ENCODE peak calls at places on chromosomes 11 and 22, in seven cellular contexts. K is iris pigment epithelial cell, A is T-helper 22 cell, F is NB4, B is hippocampal formation, I is kidney, Q is ovary. O is an unnamed sample.

GRCh38 chr11:113781682-113782081 is 2.1 kb downstream of the CLDN25 start:
- DNase-seq in F (no peak), A (no peak), I (no peak), B (no peak), K (no peak), Q (no peak), O (no peak)

GRCh38 chr22:36872866-36873498 is 12.2 kb downstream of the NCF4 start:
- DNase-seq in F (no peak), A (no peak), Q (no peak), B (no peak), I (no peak), K (no peak), O (no peak)

GRCh38 chr22:30239421-30240405 is 6.8 kb downstream of the LIF start:
- DNase-seq in K (no peak), F (peak), A (no peak), B (no peak), Q (no peak), I (no peak), O (no peak)

GRCh38 chr11:45259607-45260006 is 26.5 kb downstream of the SYT13 start:
- DNase-seq in B (no peak), F (no peak), A (no peak), Q (no peak), K (no peak), I (peak), O (no peak)

GRCh38 chr22:41288245-41288946 is 2.4 kb upstream of the RANGAP1 start:
- DNase-seq in F (no peak), B (no peak), I (peak), Q (no peak), K (peak), A (no peak), O (no peak)

GRCh38 chr11:8219257-8220021 is 44.2 kb downstream of the LMO1 start:
- DNase-seq in B (no peak), Q (no peak), I (peak), K (peak), A (no peak), F (peak), O (peak)

GRCh38 chr22:33720166-33720878 is 200.0 kb downstream of the LARGE1 start:
- DNase-seq in K (no peak), B (no peak), F (no peak), I (no peak), A (no peak), Q (no peak), O (no peak)

GRCh38 chr22:22425366-22425765 is 83.2 kb downstream of the ZNF280B start:
- DNase-seq in Q (no peak), B (no peak), F (no peak), I (no peak), A (no peak), K (no peak), O (no peak)

GRCh38 chr11:118744001-118744400 is 47.0 kb downstream of the DDX6 start:
- DNase-seq in I (no peak), Q (no peak), B (peak), F (no peak), K (no peak), A (no peak), O (no peak)

GRCh38 chr11:3984896-3985295 is 109.7 kb upstream of the RRM1 start:
- DNase-seq in K (no peak), B (no peak), F (peak), I (no peak), Q (peak), A (no peak), O (no peak)

GRCh38 chr11:26276798-26277424 is 55.0 kb upstream of the ANO3 start:
- DNase-seq in B (peak), F (peak), Q (peak), I (no peak), A (no peak), K (peak), O (peak)

GRCh38 chr11:57387284-57388030 is 3.0 kb downstream of the PRG2 start:
- DNase-seq in K (peak), B (no peak), A (no peak), I (no peak), Q (no peak), F (peak), O (no peak)

GRCh38 chr22:21755855-21756284 is 20.3 kb upstream of the YPEL1 start:
- DNase-seq in K (peak), F (peak), B (no peak), I (no peak), Q (no peak), A (no peak), O (no peak)

GRCh38 chr11:60871378-60872061 is 4.2 kb downstream of the ZP1 start:
- DNase-seq in K (peak), I (no peak), Q (no peak), F (peak), A (no peak), B (no peak), O (peak)

GRCh38 chr11:44286268-44286880 is 23.6 kb downstream of the ALX4 start:
- DNase-seq in A (no peak), I (no peak), K (peak), B (peak), Q (peak), F (peak), O (peak)

GRCh38 chr11:39078465-39078864 is 2381.0 kb downstream of the LRRC4C start:
- DNase-seq in F (no peak), A (no peak), Q (no peak), B (no peak), I (no peak), K (no peak), O (no peak)

GRCh38 chr11:65655570-65656332 is 7.0 kb downstream of the RELA start:
- DNase-seq in F (no peak), A (no peak), I (peak), B (no peak), K (no peak), Q (peak), O (no peak)

GRCh38 chr22:44648821-44649566 is 53.0 kb upstream of the PRR5 start:
- DNase-seq in K (peak), B (no peak), F (no peak), I (peak), A (no peak), Q (peak), O (no peak)

GRCh38 chr11:134033276-134033675 is 35.6 kb upstream of the JAM3 start:
- DNase-seq in B (no peak), K (no peak), I (no peak), Q (no peak), A (no peak), F (no peak), O (no peak)

GRCh38 chr11:126809514-126810289 is 190.9 kb downstream of the KIRREL3 start:
- DNase-seq in F (no peak), K (no peak), A (no peak), Q (no peak), B (no peak), I (no peak), O (no peak)

GRCh38 chr11:2525166-2525861 is 80.5 kb downstream of the KCNQ1 start:
- DNase-seq in I (peak), A (no peak), K (no peak), Q (peak), F (no peak), B (no peak), O (no peak)

GRCh38 chr22:22687638-22688500 is 43.5 kb downstream of the GGTLC2 start:
- DNase-seq in F (peak), K (peak), A (no peak), Q (peak), I (no peak), B (peak), O (peak)

GRCh38 chr11:8613036-8613435 is 19.0 kb upstream of the STK33 start:
- DNase-seq in Q (no peak), I (no peak), A (no peak), F (no peak), K (peak), B (no peak), O (no peak)

GRCh38 chr11:112103446-112103845 is 16.8 kb downstream of the SDHD start:
- DNase-seq in K (no peak), A (no peak), B (no peak), F (peak), Q (no peak), I (no peak), O (no peak)

GRCh38 chr11:65535102-65535501 is 10.2 kb downstream of the SCYL1 start:
- DNase-seq in A (no peak), I (no peak), K (no peak), F (no peak), B (no peak), Q (no peak), O (no peak)

GRCh38 chr11:78708388-78708787 is 133.7 kb upstream of the NARS2 start:
- DNase-seq in B (no peak), I (no peak), K (no peak), F (no peak), Q (no peak), A (no peak), O (no peak)

GRCh38 chr11:2521681-2522630 is 77.1 kb downstream of the KCNQ1 start:
- DNase-seq in Q (peak), I (peak), A (no peak), K (no peak), B (no peak), F (no peak), O (no peak)

GRCh38 chr11:64650923-64651523 is 60.0 kb downstream of the SLC22A12 start:
- DNase-seq in B (peak), F (peak), A (no peak), K (peak), Q (no peak), I (peak), O (no peak)

GRCh38 chr11:83241291-83241946 is 44.7 kb downstream of the CCDC90B start:
- DNase-seq in Q (peak), F (peak), I (no peak), B (no peak), A (no peak), K (peak), O (peak)

GRCh38 chr11:28117712-28118111 is 9.5 kb downstream of the METTL15 start:
- DNase-seq in K (no peak), B (no peak), A (no peak), I (no peak), F (no peak), Q (no peak), O (no peak)

GRCh38 chr11:75281469-75282095 is 41.0 kb downstream of the TPBGL start:
- DNase-seq in F (no peak), I (peak), K (no peak), B (no peak), Q (no peak), A (no peak), O (no peak)

GRCh38 chr11:2589538-2589934 is 110.3 kb downstream of the KCNQ1OT1 start:
- DNase-seq in F (no peak), I (peak), Q (no peak), A (no peak), K (no peak), B (no peak), O (no peak)